ENCODE peak calls at places on chromosomes 12 and 14, in four cellular contexts. X, E, R and G are unnamed samples.
A peak's percentile ranks its signal among the peaks of the same experiment; 100 is the strongest.

GRCh38 chr14:99754141-99755067 is 38.8 kb upstream of the EML1 start:
- DNase-seq in X (peak; percentile 15), E (no peak), R (no peak), G (no peak)

GRCh38 chr12:47071241-47071852 is 8.1 kb upstream of the PCED1B start:
- DNase-seq in X (no peak), E (no peak), R (no peak), G (no peak)

GRCh38 chr14:77256694-77257093 is 14.3 kb downstream of the NGB start:
- DNase-seq in X (no peak), E (no peak), R (no peak), G (no peak)

GRCh38 chr12:102406033-102406584 is 74.3 kb downstream of the IGF1 start:
- DNase-seq in X (no peak), E (peak; percentile 9), R (no peak), G (peak; percentile 59)

GRCh38 chr14:101665478-101666078 is 95.9 kb upstream of the PPP2R5C start:
- DNase-seq in X (peak; percentile 19), E (peak; percentile 33), R (peak; percentile 22), G (peak; percentile 64)

GRCh38 chr12:131457331-131458047 is 253.4 kb upstream of the SFSWAP start:
- DNase-seq in X (no peak), E (no peak), R (no peak), G (no peak)

GRCh38 chr14:94540031-94540794 is 21.0 kb upstream of the SERPINA4 start:
- DNase-seq in X (no peak), E (peak; percentile 58), R (no peak), G (peak; percentile 61)

GRCh38 chr12:79186506-79186905 is 321.9 kb downstream of the SYT1 start:
- DNase-seq in X (no peak), E (no peak), R (no peak), G (no peak)

GRCh38 chr12:85765443-85765842 is 70.8 kb downstream of the RASSF9 start:
- DNase-seq in X (no peak), E (no peak), R (no peak), G (no peak)

GRCh38 chr12:18998343-18999270 is 130.9 kb upstream of the PLEKHA5 start:
- DNase-seq in X (no peak), E (peak; percentile 61), R (no peak), G (no peak)

GRCh38 chr14:35046751-35047536 is 872 bp downstream of the FAM177A1 start:
- DNase-seq in X (no peak), E (peak; percentile 15), R (no peak), G (peak; percentile 68)

GRCh38 chr12:19421503-19422282 is 17.6 kb upstream of the AEBP2 start:
- DNase-seq in X (no peak), E (no peak), R (no peak), G (peak; percentile 24)

GRCh38 chr12:110156766-110157165 is 32.6 kb downstream of the IFT81 start:
- DNase-seq in X (no peak), E (no peak), R (no peak), G (no peak)

GRCh38 chr14:99603471-99603933 is 505 bp downstream of the CCDC85C start:
- DNase-seq in X (peak; percentile 39), E (peak; percentile 53), R (no peak), G (peak; percentile 36)

GRCh38 chr12:76777765-76778216 is 13.9 kb downstream of the ZDHHC17 start:
- DNase-seq in X (no peak), E (no peak), R (no peak), G (peak; percentile 70)

GRCh38 chr12:7853557-7853956 is 19.2 kb downstream of the SLC2A14 start:
- DNase-seq in X (no peak), E (no peak), R (no peak), G (no peak)

GRCh38 chr12:6532051-6532926 is 2.0 kb upstream of the GAPDH start:
- DNase-seq in X (peak; percentile 62), E (peak; percentile 98), R (no peak), G (peak; percentile 91)

GRCh38 chr12:66107451-66107915 is 23.1 kb downstream of the LLPH start:
- DNase-seq in X (peak; percentile 45), E (peak; percentile 92), R (peak; percentile 82), G (peak; percentile 91)

GRCh38 chr12:106342397-106343212 is 14.9 kb upstream of the POLR3B start:
- DNase-seq in X (peak; percentile 57), E (peak; percentile 72), R (no peak), G (no peak)

GRCh38 chr12:129870146-129870545 is 33.7 kb downstream of the TMEM132D start:
- DNase-seq in X (no peak), E (no peak), R (no peak), G (no peak)

GRCh38 chr12:73973486-73973885 is 564.1 kb upstream of the ATXN7L3B start:
- DNase-seq in X (no peak), E (no peak), R (no peak), G (no peak)

GRCh38 chr12:78864483-78865296 is at the start of gene SYT1:
- DNase-seq in X (peak; percentile 21), E (peak; percentile 91), R (no peak), G (peak; percentile 8)

GRCh38 chr12:12810507-12811143 is 2.5 kb upstream of the DDX47 start:
- DNase-seq in X (no peak), E (no peak), R (no peak), G (no peak)

GRCh38 chr14:79285263-79285662 is 926.0 kb downstream of the DIO2 start:
- DNase-seq in X (no peak), E (no peak), R (no peak), G (no peak)
- TF ChIP-seq CTCF in X (no peak), E (no peak), R (no peak), G (no peak)

DNA sequence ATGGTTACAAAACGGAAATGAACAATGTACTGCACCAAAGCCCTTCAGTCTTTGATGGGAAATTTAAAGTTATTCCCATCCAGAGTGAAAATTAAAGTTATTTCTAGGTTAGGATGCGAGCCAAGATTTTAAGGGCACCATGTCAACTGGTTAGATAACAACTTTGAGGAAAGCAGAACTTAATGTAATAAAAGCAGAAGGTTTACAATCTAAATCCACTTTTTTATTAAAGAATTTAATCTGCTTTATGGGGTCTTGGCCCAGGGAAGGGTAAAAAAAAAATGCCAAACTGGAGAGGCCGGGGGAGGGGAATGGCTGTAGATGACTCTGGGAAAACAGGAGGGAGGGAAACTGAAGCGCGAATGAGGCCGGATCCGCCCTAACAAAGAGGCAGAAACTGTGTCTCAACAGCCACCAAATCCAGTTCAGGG is 108.2 kb upstream of the ATF7IP start:
- DNase-seq in X (no peak), E (no peak), R (no peak), G (no peak)
- H3K4me3 ChIP-seq in X (no peak overlapping the region), E (no peak overlapping the region), R (peak overlapping the region; percentile 15), G (peak overlapping the region; percentile 39)

DNA sequence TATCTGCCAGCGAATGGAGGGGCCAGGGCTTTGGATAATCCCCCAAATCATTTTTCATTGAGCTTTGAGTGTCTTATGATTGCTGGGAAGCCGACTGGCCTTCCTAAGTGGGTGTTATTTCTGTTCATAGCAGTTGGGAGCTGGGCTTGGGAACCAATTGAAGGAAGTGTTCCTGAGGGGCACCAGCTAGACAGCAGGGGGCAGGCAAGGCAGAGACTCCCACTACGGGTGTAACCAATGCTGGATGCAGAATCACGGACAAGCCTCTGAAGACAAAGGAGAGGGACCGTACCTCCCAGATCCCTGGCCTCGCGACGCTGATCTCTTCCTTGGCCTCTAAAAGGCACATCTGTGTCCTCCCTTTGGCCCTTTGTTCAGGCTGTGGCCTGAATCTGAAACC is 149.0 kb upstream of the PRMT8 start:
- DNase-seq in X (no peak), E (peak; percentile 5), R (no peak), G (peak; percentile 6)
- TF ChIP-seq CTCF in X (no peak), E (peak; percentile 38), R (no peak), G (peak; percentile 25)

DNA sequence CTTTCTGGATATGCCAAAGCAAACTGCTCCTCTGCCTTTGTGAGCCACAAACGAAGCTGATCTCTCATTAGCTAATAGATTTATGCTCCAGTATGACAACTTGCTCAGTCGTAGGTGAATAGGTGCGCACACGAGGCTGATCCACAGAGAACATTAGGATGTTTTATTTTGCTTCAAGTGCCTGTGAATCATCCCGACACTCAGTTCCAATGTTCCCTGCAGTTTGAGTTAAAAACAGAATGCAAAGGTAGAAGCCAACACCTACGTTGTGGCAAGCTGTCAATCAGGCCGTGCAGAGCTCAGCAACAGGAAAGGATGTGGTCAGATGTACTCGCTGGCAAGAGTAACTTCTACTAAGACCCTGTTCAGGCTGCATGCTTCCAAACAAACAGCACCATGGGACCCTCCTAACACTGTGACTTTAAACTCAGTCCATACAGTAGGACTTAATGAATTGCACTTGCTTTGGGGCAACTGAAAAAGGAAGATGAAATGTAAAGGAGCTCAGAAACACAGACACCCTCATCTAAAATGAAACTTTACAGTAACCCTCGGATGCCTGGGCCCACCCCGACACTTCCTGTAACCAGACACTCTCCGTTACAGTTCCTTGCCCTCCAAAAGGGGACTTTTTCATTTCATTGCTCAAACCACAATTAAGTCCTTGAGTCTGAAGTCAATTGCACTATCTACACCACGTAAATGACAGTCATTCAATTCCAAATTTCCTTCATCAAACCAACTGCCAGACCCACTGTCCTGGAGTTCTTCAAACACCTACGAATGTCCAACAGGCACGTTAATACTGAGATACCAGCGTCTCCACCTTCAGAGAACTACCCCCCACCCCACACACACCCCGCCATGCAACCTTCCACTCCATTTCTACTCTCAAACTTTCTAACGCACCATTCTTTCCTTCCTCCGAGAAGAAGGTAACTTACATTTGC is 1.6 kb downstream of the CCDC88C start:
- DNase-seq in X (no peak), E (no peak), R (no peak), G (peak; percentile 91)
- H3K4me3 ChIP-seq in X (peak overlapping the region; percentile 39), E (peak overlapping the region; percentile 40), R (peak overlapping the region; percentile 57), G (peak overlapping the region; percentile 87)